ENCODE peak calls at places on chromosomes 12 and 14, in four cellular contexts. K is GM12878, O is SK-N-SH, Q is HepG2. S is an unnamed sample. For H3K27me3, the result is how much of the 10 kb centered on the place peaks cover.

GRCh38 chr12:91662021-91662420 is 479.4 kb upstream of the DCN start:
- DNase-seq in K (no peak), O (no peak), Q (no peak), S (no peak)

GRCh38 chr12:72889791-72890190 is 617.6 kb downstream of the TRHDE start:
- DNase-seq in K (no peak), O (no peak), Q (no peak), S (no peak)

GRCh38 chr12:92363295-92364146 is 217.9 kb upstream of the BTG1 start:
- DNase-seq in K (peak), O (peak), Q (no peak), S (no peak)

GRCh38 chr14:84969501-84969900 is 560.4 kb upstream of the FLRT2 start:
- DNase-seq in K (no peak), O (no peak), Q (no peak), S (no peak)

GRCh38 chr14:73743431-73743931 is 29.3 kb upstream of the PNMA1 start:
- DNase-seq in K (no peak), O (no peak), Q (no peak), S (peak)

GRCh38 chr12:132345555-132346200 is 16.3 kb upstream of the GALNT9 start:
- DNase-seq in K (no peak), O (no peak), Q (no peak), S (no peak)

GRCh38 chr14:24814944-24815343 is 181.0 kb upstream of the GZMB start:
- DNase-seq in K (no peak), O (no peak), Q (no peak), S (no peak)

GRCh38 chr12:117596968-117597367 is 235.5 kb upstream of the NOS1 start:
- DNase-seq in K (no peak), O (no peak), Q (no peak), S (no peak)

GRCh38 chr14:93006484-93007128 is 83.7 kb downstream of the CHGA start:
- DNase-seq in K (no peak), O (no peak), Q (no peak), S (no peak)

GRCh38 chr14:102318781-102319276 is 717 bp upstream of the ZNF839 start:
- DNase-seq in K (no peak), O (no peak), Q (no peak), S (no peak)

GRCh38 chr12:47828967-47829482 is 9.3 kb upstream of the HDAC7 start:
- DNase-seq in K (no peak), O (peak), Q (no peak), S (peak)

GRCh38 chr14:94267352-94267751 is 25.7 kb downstream of the SERPINA10 start:
- DNase-seq in K (no peak), O (no peak), Q (no peak), S (no peak)

GRCh38 chr14:79476133-79476532 is 735.2 kb downstream of the DIO2 start:
- DNase-seq in K (no peak), O (no peak), Q (no peak), S (no peak)

GRCh38 chr14:79483989-79484388 is 727.3 kb downstream of the DIO2 start:
- DNase-seq in K (no peak), O (no peak), Q (no peak), S (no peak)

GRCh38 chr14:79476552-79476951 is 734.8 kb downstream of the DIO2 start:
- DNase-seq in K (no peak), O (no peak), Q (no peak), S (no peak)

GRCh38 chr14:79483472-79483871 is 727.8 kb downstream of the DIO2 start:
- DNase-seq in K (no peak), O (no peak), Q (no peak), S (no peak)

GRCh38 chr14:79480212-79480611 is 731.1 kb downstream of the DIO2 start:
- DNase-seq in K (no peak), O (no peak), Q (no peak), S (no peak)
- H3K27me3 ChIP-seq in K (under half), O (under half), Q (under half), S (under half)

GRCh38 chr12:57352166-57352565 is 78.7 kb downstream of the R3HDM2 start:
- DNase-seq in K (no peak), O (no peak), Q (no peak), S (no peak)
- TF ChIP-seq CTCF in K (no peak), O (no peak), Q (no peak), S (no peak)

DNA sequence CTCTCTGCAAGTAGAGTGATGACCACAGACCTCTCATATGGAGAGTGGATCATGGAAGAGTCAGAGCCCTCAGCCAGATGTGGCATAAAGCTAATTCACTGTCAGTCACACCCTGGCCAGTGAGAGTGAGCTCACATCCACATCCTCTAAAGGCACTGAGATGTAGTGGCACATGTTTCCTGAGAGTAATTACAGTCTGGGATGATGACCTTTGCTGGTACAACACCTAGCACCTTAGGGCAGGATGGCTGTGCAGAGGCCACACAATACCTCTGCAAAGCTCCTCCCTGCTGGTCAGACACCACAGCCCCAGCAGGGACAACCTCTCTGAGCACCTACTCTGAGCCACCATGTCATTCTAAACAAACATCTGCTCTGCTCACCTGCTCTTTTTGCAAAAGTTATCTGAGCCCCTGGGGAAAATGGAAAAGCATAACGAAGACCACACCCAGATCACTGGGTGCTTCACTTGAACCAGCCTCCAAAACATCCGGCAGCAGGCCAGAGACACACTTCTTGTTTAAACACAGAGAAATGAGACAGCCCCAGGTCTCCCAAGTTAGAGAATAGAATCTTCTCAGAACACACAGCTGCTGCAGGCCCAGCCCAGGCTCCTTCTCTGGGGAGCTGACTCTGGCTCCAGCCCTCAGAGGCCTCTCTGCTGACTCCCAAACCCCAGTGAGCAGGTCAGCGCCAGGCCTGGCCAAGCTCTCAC is 30.3 kb downstream of the PITPNM2 start:
- DNase-seq in K (no peak), O (no peak), Q (no peak), S (no peak)
- TF ChIP-seq GABPA in K (no peak), O (no peak), Q (no peak), S (no peak)

GRCh38 chr12:24907464-24907863 is 41.4 kb downstream of the BCAT1 start:
- DNase-seq in K (no peak), O (no peak), Q (no peak), S (no peak)
- H3K27me3 ChIP-seq in K (under half), O (under half), Q (under half), S (under half)

GRCh38 chr12:18250313-18250916 is 10.9 kb upstream of the PIK3C2G start:
- DNase-seq in K (no peak), O (peak), Q (peak), S (peak)

GRCh38 chr12:18242380-18243089 is 18.8 kb upstream of the PIK3C2G start:
- DNase-seq in K (no peak), O (no peak), Q (peak), S (no peak)

GRCh38 chr12:18243238-18243637 is 18.1 kb upstream of the PIK3C2G start:
- DNase-seq in K (no peak), O (no peak), Q (no peak), S (no peak)

DNA sequence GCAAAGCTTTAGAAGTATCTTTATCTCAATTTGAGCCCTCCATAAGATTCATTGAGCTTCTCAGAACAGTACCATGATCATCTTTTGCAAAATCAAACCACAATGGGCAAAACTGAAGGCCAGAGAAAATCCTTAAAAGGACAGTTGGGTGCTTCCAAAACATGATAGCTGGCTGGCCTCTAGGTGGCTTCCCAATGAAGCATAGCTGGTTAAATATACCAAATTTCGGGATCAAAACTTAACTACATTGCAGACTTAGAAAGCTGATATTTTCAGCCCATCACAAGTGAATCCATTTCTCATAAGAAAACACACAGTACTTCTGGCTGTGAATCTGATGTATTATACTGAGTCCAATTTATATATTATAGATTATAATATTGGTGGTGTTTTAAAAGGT is 15.3 kb upstream of the PIK3C2G start:
- DNase-seq in K (no peak), O (peak), Q (no peak), S (no peak)
- TF ChIP-seq CTCF in K (no peak), O (peak), Q (no peak), S (no peak)

DNA sequence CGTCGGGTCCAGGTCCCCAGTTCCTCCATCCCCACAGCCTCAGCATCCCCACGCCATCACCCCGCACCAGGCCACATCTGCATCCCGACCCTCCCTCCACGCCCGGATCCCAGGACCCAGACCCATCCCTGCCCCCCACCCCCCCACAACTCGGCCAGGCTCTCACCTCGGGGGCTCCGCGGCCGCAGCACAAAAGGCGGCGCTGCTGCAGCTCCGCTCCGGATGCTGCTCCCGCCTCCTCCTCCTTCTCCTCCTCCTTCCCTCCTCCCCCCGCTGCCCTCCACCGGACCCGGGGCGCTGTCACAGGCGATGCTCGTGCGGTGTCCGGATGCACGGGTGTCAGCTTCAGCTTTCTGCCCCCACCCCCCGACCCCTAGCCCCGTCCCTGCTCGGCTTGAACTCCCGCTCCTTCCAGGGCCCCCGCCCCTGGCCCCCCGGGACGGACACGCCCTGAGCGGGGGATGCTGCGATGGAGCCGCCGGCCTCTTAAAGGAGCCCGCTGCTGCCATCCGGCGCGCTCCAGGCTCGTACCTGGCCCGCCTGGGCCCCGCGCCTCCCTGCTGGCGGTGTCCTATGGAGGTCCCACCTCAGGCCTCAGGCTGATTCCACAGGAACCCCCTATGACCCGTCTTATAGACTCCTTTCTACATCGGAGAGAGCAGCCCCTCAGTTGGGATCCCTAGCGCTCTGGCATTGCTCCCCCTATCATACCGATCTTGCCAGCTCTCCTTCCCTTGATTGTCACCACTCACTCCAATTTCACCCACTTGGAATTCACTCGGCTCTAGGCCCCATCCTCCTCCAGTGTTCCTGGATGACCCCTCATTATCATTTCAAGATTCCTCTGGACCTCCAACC is at the start of gene MAP3K12:
- DNase-seq in K (no peak), O (peak), Q (no peak), S (no peak)
- TF ChIP-seq GABPA in K (no peak), O (no peak), Q (no peak), S (no peak)

DNA sequence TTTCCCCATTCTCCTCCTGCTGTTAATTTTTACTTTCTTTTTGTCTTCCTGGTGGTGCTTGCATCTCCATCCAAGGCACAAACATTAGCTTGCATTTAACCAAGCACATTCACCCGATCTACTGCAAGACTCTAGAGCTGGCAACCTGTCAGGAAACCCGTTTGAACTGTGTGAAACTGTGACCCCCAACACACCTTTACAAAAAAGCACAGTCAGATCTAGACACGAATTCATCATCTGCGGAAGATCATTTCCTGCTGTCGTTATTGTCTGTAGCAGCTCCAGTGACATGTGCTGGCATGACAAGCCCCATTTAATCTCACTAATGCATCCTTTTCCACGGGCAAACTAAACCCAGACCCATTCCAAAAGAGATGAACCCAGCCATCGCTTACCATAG is 340.5 kb downstream of the VRK1 start:
- DNase-seq in K (no peak), O (no peak), Q (no peak), S (no peak)
- H3K27me3 ChIP-seq in K (under half), O (under half), Q (under half), S (under half)

GRCh38 chr12:67524861-67525499 is 123.6 kb upstream of the DYRK2 start:
- DNase-seq in K (no peak), O (no peak), Q (no peak), S (no peak)
- TF ChIP-seq CTCF in K (no peak), O (no peak), Q (no peak), S (no peak)